ENCODE peak calls at places on chromosomes 16 and 17, in eight cellular contexts. One of them, this sample, is unnamed.

GRCh38 chr16:75267631-75268264 is 16.3 kb upstream of the BCAR1 start:
- DNase-seq in EH: peak; percentile 71
- DNase-seq in GM18507: no peak
- DNase-seq in HS-5: peak; percentile 67
- DNase-seq in neural crest cell: no peak
- DNase-seq in effector memory CD8-positive, alpha-beta T cell: no peak
- DNase-seq in ELF-1: no peak
- DNase-seq in lung: peak; percentile 67
- DNase-seq in this sample: no peak

GRCh38 chr16:53212899-53213235 is 158.1 kb downstream of the CHD9 start:
- DNase-seq in GM18507: no peak
- DNase-seq in neural crest cell: no peak
- DNase-seq in EH: no peak
- DNase-seq in lung: no peak
- DNase-seq in effector memory CD8-positive, alpha-beta T cell: no peak
- DNase-seq in ELF-1: no peak
- DNase-seq in HS-5: no peak
- DNase-seq in this sample: no peak

GRCh38 chr16:85152414-85153030 is 40.2 kb upstream of the CIBAR2 start:
- DNase-seq in HS-5: no peak
- DNase-seq in lung: no peak
- DNase-seq in GM18507: no peak
- DNase-seq in ELF-1: no peak
- DNase-seq in EH: no peak
- DNase-seq in effector memory CD8-positive, alpha-beta T cell: no peak
- DNase-seq in neural crest cell: no peak
- DNase-seq in this sample: no peak

GRCh38 chr16:68737046-68737729 is at the start of gene CDH1:
- DNase-seq in HS-5: no peak
- DNase-seq in EH: no peak
- DNase-seq in ELF-1: peak; percentile 92
- DNase-seq in neural crest cell: no peak
- DNase-seq in GM18507: no peak
- DNase-seq in effector memory CD8-positive, alpha-beta T cell: peak; percentile 2
- DNase-seq in lung: peak; percentile 93
- DNase-seq in this sample: peak; percentile 11

GRCh38 chr17:80952291-80952690 is 39.4 kb upstream of the CHMP6 start:
- DNase-seq in lung: no peak
- DNase-seq in GM18507: no peak
- DNase-seq in HS-5: no peak
- DNase-seq in ELF-1: no peak
- DNase-seq in neural crest cell: no peak
- DNase-seq in EH: no peak
- DNase-seq in effector memory CD8-positive, alpha-beta T cell: no peak
- DNase-seq in this sample: no peak

GRCh38 chr17:47916489-47917208 is 20.6 kb downstream of the SP2 start:
- DNase-seq in HS-5: no peak
- DNase-seq in effector memory CD8-positive, alpha-beta T cell: no peak
- DNase-seq in EH: no peak
- DNase-seq in ELF-1: no peak
- DNase-seq in lung: no peak
- DNase-seq in GM18507: no peak
- DNase-seq in neural crest cell: no peak
- DNase-seq in this sample: no peak

GRCh38 chr17:71849783-71850768 is 270.7 kb upstream of the SOX9 start:
- DNase-seq in effector memory CD8-positive, alpha-beta T cell: no peak
- DNase-seq in EH: no peak
- DNase-seq in GM18507: no peak
- DNase-seq in lung: no peak
- DNase-seq in ELF-1: no peak
- DNase-seq in neural crest cell: no peak
- DNase-seq in HS-5: no peak
- DNase-seq in this sample: no peak

GRCh38 chr16:2194166-2194834 is 2.1 kb downstream of the CASKIN1 start:
- DNase-seq in lung: no peak
- DNase-seq in neural crest cell: no peak
- DNase-seq in HS-5: no peak
- DNase-seq in GM18507: no peak
- DNase-seq in effector memory CD8-positive, alpha-beta T cell: no peak
- DNase-seq in EH: peak; percentile 47
- DNase-seq in ELF-1: no peak
- DNase-seq in this sample: no peak

GRCh38 chr17:1480747-1481465 is 11.6 kb downstream of the MYO1C start:
- DNase-seq in neural crest cell: no peak
- DNase-seq in GM18507: no peak
- DNase-seq in HS-5: no peak
- DNase-seq in ELF-1: no peak
- DNase-seq in EH: peak; percentile 37
- DNase-seq in effector memory CD8-positive, alpha-beta T cell: no peak
- DNase-seq in lung: no peak
- DNase-seq in this sample: no peak

GRCh38 chr16:11356573-11357331 is 11.5 kb downstream of the RMI2 start:
- DNase-seq in EH: peak; percentile 73
- DNase-seq in neural crest cell: peak; percentile 54
- DNase-seq in lung: peak; percentile 75
- DNase-seq in ELF-1: peak; percentile 83
- DNase-seq in HS-5: no peak
- DNase-seq in GM18507: no peak
- DNase-seq in effector memory CD8-positive, alpha-beta T cell: peak; percentile 35
- DNase-seq in this sample: peak; percentile 50

GRCh38 chr17:36939944-36940312 is 2.7 kb downstream of the LHX1 start:
- DNase-seq in GM18507: no peak
- DNase-seq in lung: no peak
- DNase-seq in effector memory CD8-positive, alpha-beta T cell: no peak
- DNase-seq in HS-5: no peak
- DNase-seq in EH: no peak
- DNase-seq in neural crest cell: no peak
- DNase-seq in ELF-1: no peak
- DNase-seq in this sample: no peak

GRCh38 chr17:77427471-77427991 is 286.8 kb downstream of the SEC14L1 start:
- DNase-seq in ELF-1: peak; percentile 34
- DNase-seq in lung: no peak
- DNase-seq in GM18507: no peak
- DNase-seq in neural crest cell: no peak
- DNase-seq in HS-5: peak; percentile 58
- DNase-seq in EH: peak; percentile 88
- DNase-seq in effector memory CD8-positive, alpha-beta T cell: no peak
- DNase-seq in this sample: no peak

GRCh38 chr16:25011891-25012499 is 3.2 kb downstream of the ARHGAP17 start:
- DNase-seq in neural crest cell: no peak
- DNase-seq in GM18507: no peak
- DNase-seq in effector memory CD8-positive, alpha-beta T cell: no peak
- DNase-seq in HS-5: no peak
- DNase-seq in EH: peak; percentile 39
- DNase-seq in lung: no peak
- DNase-seq in ELF-1: no peak
- DNase-seq in this sample: no peak

GRCh38 chr17:43553501-43554018 is 7.4 kb upstream of the ETV4 start:
- DNase-seq in neural crest cell: no peak
- DNase-seq in GM18507: no peak
- DNase-seq in HS-5: no peak
- DNase-seq in lung: no peak
- DNase-seq in ELF-1: peak; percentile 47
- DNase-seq in EH: no peak
- DNase-seq in effector memory CD8-positive, alpha-beta T cell: no peak
- DNase-seq in this sample: no peak

GRCh38 chr16:84800118-84800517 is 19.7 kb upstream of the CRISPLD2 start:
- DNase-seq in lung: no peak
- DNase-seq in ELF-1: peak; percentile 24
- DNase-seq in neural crest cell: no peak
- DNase-seq in EH: peak; percentile 39
- DNase-seq in HS-5: no peak
- DNase-seq in effector memory CD8-positive, alpha-beta T cell: no peak
- DNase-seq in GM18507: no peak
- DNase-seq in this sample: no peak

GRCh38 chr17:18235743-18236256 is 10.4 kb downstream of the LLGL1 start:
- DNase-seq in neural crest cell: no peak
- DNase-seq in effector memory CD8-positive, alpha-beta T cell: no peak
- DNase-seq in ELF-1: no peak
- DNase-seq in GM18507: no peak
- DNase-seq in EH: peak; percentile 87
- DNase-seq in HS-5: no peak
- DNase-seq in lung: no peak
- DNase-seq in this sample: no peak

GRCh38 chr17:49390548-49391324 is 23.9 kb downstream of the PHB1 start:
- DNase-seq in EH: peak; percentile 47
- DNase-seq in HS-5: no peak
- DNase-seq in neural crest cell: no peak
- DNase-seq in effector memory CD8-positive, alpha-beta T cell: no peak
- DNase-seq in lung: peak; percentile 41
- DNase-seq in ELF-1: no peak
- DNase-seq in GM18507: no peak
- DNase-seq in this sample: no peak